ENCODE peak calls at places on chromosome 20, in six cellular contexts. One of them, this sample, is unnamed. For H3K4me1, the result is how much of the 10 kb centered on the place peaks cover.

GRCh38 chr20:41408986-41409385 is 42.4 kb upstream of the EMILIN3 start:
- DNase-seq in HepG2: no peak
- DNase-seq in A549: no peak
- DNase-seq in heart left ventricle: peak
- DNase-seq in CD4-positive, CD25-positive, alpha-beta regulatory T cell: no peak
- DNase-seq in body of pancreas: no peak
- DNase-seq in this sample: no peak

GRCh38 chr20:58944610-58945009 is 36.4 kb upstream of the NELFCD start:
- DNase-seq in HepG2: no peak
- DNase-seq in A549: peak
- DNase-seq in heart left ventricle: no peak
- DNase-seq in CD4-positive, CD25-positive, alpha-beta regulatory T cell: no peak
- DNase-seq in body of pancreas: peak
- DNase-seq in this sample: no peak

GRCh38 chr20:17014217-17014616 is 212.6 kb upstream of the PCSK2 start:
- DNase-seq in HepG2: no peak
- DNase-seq in A549: no peak
- DNase-seq in heart left ventricle: no peak
- DNase-seq in CD4-positive, CD25-positive, alpha-beta regulatory T cell: no peak
- DNase-seq in body of pancreas: no peak
- DNase-seq in this sample: no peak

GRCh38 chr20:56274156-56274555 is 25.6 kb downstream of the MC3R start:
- DNase-seq in HepG2: no peak
- DNase-seq in A549: no peak
- DNase-seq in heart left ventricle: no peak
- DNase-seq in CD4-positive, CD25-positive, alpha-beta regulatory T cell: no peak
- DNase-seq in body of pancreas: no peak
- DNase-seq in this sample: no peak

GRCh38 chr20:1945134-1945618 is 48.7 kb downstream of the PDYN start:
- DNase-seq in HepG2: no peak
- DNase-seq in A549: no peak
- DNase-seq in heart left ventricle: no peak
- DNase-seq in CD4-positive, CD25-positive, alpha-beta regulatory T cell: no peak
- DNase-seq in body of pancreas: peak
- DNase-seq in this sample: peak

GRCh38 chr20:63873477-63873971 is 8.5 kb downstream of the TPD52L2 start:
- DNase-seq in HepG2: no peak
- DNase-seq in A549: peak
- DNase-seq in heart left ventricle: peak
- DNase-seq in CD4-positive, CD25-positive, alpha-beta regulatory T cell: peak
- DNase-seq in body of pancreas: no peak
- DNase-seq in this sample: no peak

GRCh38 chr20:63828545-63828944 is 2.5 kb downstream of the ZBTB46 start:
- DNase-seq in HepG2: no peak
- DNase-seq in A549: no peak
- DNase-seq in heart left ventricle: no peak
- DNase-seq in CD4-positive, CD25-positive, alpha-beta regulatory T cell: no peak
- DNase-seq in body of pancreas: no peak
- DNase-seq in this sample: no peak

GRCh38 chr20:56343861-56344381 is 14.9 kb upstream of the FAM210B start:
- DNase-seq in HepG2: no peak
- DNase-seq in A549: peak
- DNase-seq in heart left ventricle: peak
- DNase-seq in CD4-positive, CD25-positive, alpha-beta regulatory T cell: peak
- DNase-seq in body of pancreas: peak
- DNase-seq in this sample: no peak

GRCh38 chr20:48728042-48728837 is 99.6 kb downstream of the PREX1 start:
- DNase-seq in HepG2: no peak
- DNase-seq in A549: no peak
- DNase-seq in heart left ventricle: no peak
- DNase-seq in CD4-positive, CD25-positive, alpha-beta regulatory T cell: no peak
- DNase-seq in body of pancreas: no peak
- DNase-seq in this sample: no peak

GRCh38 chr20:17493173-17493572 is 38.0 kb downstream of the BFSP1 start:
- DNase-seq in HepG2: no peak
- DNase-seq in A549: no peak
- DNase-seq in heart left ventricle: no peak
- DNase-seq in CD4-positive, CD25-positive, alpha-beta regulatory T cell: no peak
- DNase-seq in body of pancreas: no peak
- DNase-seq in this sample: no peak

GRCh38 chr20:4104045-4104444 is 88.7 kb upstream of the RNF24 start:
- DNase-seq in HepG2: no peak
- DNase-seq in A549: no peak
- DNase-seq in heart left ventricle: no peak
- DNase-seq in CD4-positive, CD25-positive, alpha-beta regulatory T cell: no peak
- DNase-seq in body of pancreas: no peak
- DNase-seq in this sample: no peak

GRCh38 chr20:41329435-41330342 is 10.9 kb upstream of the LPIN3 start:
- DNase-seq in HepG2: peak
- DNase-seq in A549: peak
- DNase-seq in heart left ventricle: peak
- DNase-seq in CD4-positive, CD25-positive, alpha-beta regulatory T cell: peak
- DNase-seq in body of pancreas: no peak
- DNase-seq in this sample: peak

GRCh38 chr20:54355631-54356280 is 119.6 kb upstream of the DOK5 start:
- DNase-seq in HepG2: no peak
- DNase-seq in A549: no peak
- DNase-seq in heart left ventricle: no peak
- DNase-seq in CD4-positive, CD25-positive, alpha-beta regulatory T cell: no peak
- DNase-seq in body of pancreas: no peak
- DNase-seq in this sample: no peak

GRCh38 chr20:22403860-22404608 is 180.3 kb downstream of the FOXA2 start:
- DNase-seq in HepG2: peak
- DNase-seq in A549: peak
- DNase-seq in heart left ventricle: no peak
- DNase-seq in CD4-positive, CD25-positive, alpha-beta regulatory T cell: no peak
- DNase-seq in body of pancreas: peak
- DNase-seq in this sample: peak

GRCh38 chr20:35578469-35578868 is 36.6 kb downstream of the ERGIC3 start:
- DNase-seq in HepG2: peak
- DNase-seq in A549: no peak
- DNase-seq in heart left ventricle: no peak
- DNase-seq in CD4-positive, CD25-positive, alpha-beta regulatory T cell: no peak
- DNase-seq in body of pancreas: no peak
- DNase-seq in this sample: no peak

GRCh38 chr20:19770375-19770774 is 12.3 kb downstream of the RIN2 start:
- DNase-seq in HepG2: no peak
- DNase-seq in A549: no peak
- DNase-seq in heart left ventricle: no peak
- DNase-seq in CD4-positive, CD25-positive, alpha-beta regulatory T cell: no peak
- DNase-seq in body of pancreas: no peak
- DNase-seq in this sample: no peak

GRCh38 chr20:47231382-47232042 is 125.0 kb downstream of the ZMYND8 start:
- DNase-seq in HepG2: no peak
- DNase-seq in A549: no peak
- DNase-seq in heart left ventricle: no peak
- DNase-seq in CD4-positive, CD25-positive, alpha-beta regulatory T cell: no peak
- DNase-seq in body of pancreas: no peak
- DNase-seq in this sample: no peak

GRCh38 chr20:6122873-6123649 is at the start of gene FERMT1:
- DNase-seq in HepG2: peak
- DNase-seq in A549: peak
- DNase-seq in heart left ventricle: peak
- DNase-seq in CD4-positive, CD25-positive, alpha-beta regulatory T cell: peak
- DNase-seq in body of pancreas: peak
- DNase-seq in this sample: peak

GRCh38 chr20:16147916-16148315 is 425.3 kb downstream of the KIF16B start:
- DNase-seq in HepG2: no peak
- DNase-seq in A549: no peak
- DNase-seq in heart left ventricle: no peak
- DNase-seq in CD4-positive, CD25-positive, alpha-beta regulatory T cell: no peak
- DNase-seq in body of pancreas: no peak
- DNase-seq in this sample: no peak

GRCh38 chr20:47102629-47103028 is 208.0 kb downstream of the EYA2 start:
- DNase-seq in HepG2: no peak
- DNase-seq in A549: no peak
- DNase-seq in heart left ventricle: peak
- DNase-seq in CD4-positive, CD25-positive, alpha-beta regulatory T cell: no peak
- DNase-seq in body of pancreas: no peak
- DNase-seq in this sample: no peak

GRCh38 chr20:21705466-21706344 is at the start of gene PAX1:
- DNase-seq in HepG2: no peak
- DNase-seq in A549: peak
- DNase-seq in heart left ventricle: no peak
- DNase-seq in CD4-positive, CD25-positive, alpha-beta regulatory T cell: no peak
- DNase-seq in body of pancreas: no peak
- DNase-seq in this sample: no peak

GRCh38 chr20:14310977-14311654 is 26.3 kb downstream of the FLRT3 start:
- DNase-seq in HepG2: no peak
- DNase-seq in A549: no peak
- DNase-seq in heart left ventricle: no peak
- DNase-seq in CD4-positive, CD25-positive, alpha-beta regulatory T cell: no peak
- DNase-seq in body of pancreas: no peak
- DNase-seq in this sample: no peak

GRCh38 chr20:36085686-36086267 is 68.8 kb upstream of the EPB41L1 start:
- DNase-seq in HepG2: peak
- DNase-seq in A549: peak
- DNase-seq in heart left ventricle: no peak
- DNase-seq in CD4-positive, CD25-positive, alpha-beta regulatory T cell: no peak
- DNase-seq in body of pancreas: no peak
- DNase-seq in this sample: peak

GRCh38 chr20:17749979-17750721 is 50.4 kb downstream of the BANF2 start:
- DNase-seq in HepG2: peak
- DNase-seq in A549: no peak
- DNase-seq in heart left ventricle: peak
- DNase-seq in CD4-positive, CD25-positive, alpha-beta regulatory T cell: no peak
- DNase-seq in body of pancreas: peak
- DNase-seq in this sample: peak

GRCh38 chr20:34012735-34013134 is 19.0 kb downstream of the RALY start:
- DNase-seq in HepG2: no peak
- DNase-seq in A549: no peak
- DNase-seq in heart left ventricle: no peak
- DNase-seq in CD4-positive, CD25-positive, alpha-beta regulatory T cell: no peak
- DNase-seq in body of pancreas: no peak
- DNase-seq in this sample: no peak
- H3K4me1 ChIP-seq in HepG2: half or more
- H3K4me1 ChIP-seq in A549: under half
- H3K4me1 ChIP-seq in heart left ventricle: under half
- H3K4me1 ChIP-seq in CD4-positive, CD25-positive, alpha-beta regulatory T cell: half or more
- H3K4me1 ChIP-seq in body of pancreas: half or more
- H3K4me1 ChIP-seq in this sample: under half

GRCh38 chr20:37526238-37526838 is 1.3 kb downstream of the BLCAP start:
- DNase-seq in HepG2: peak
- DNase-seq in A549: no peak
- DNase-seq in heart left ventricle: peak
- DNase-seq in CD4-positive, CD25-positive, alpha-beta regulatory T cell: peak
- DNase-seq in body of pancreas: no peak
- DNase-seq in this sample: peak

GRCh38 chr20:37525810-37526209 is 1.9 kb downstream of the BLCAP start:
- DNase-seq in HepG2: no peak
- DNase-seq in A549: no peak
- DNase-seq in heart left ventricle: no peak
- DNase-seq in CD4-positive, CD25-positive, alpha-beta regulatory T cell: no peak
- DNase-seq in body of pancreas: no peak
- DNase-seq in this sample: no peak

GRCh38 chr20:37527638-37528441 is at the start of gene BLCAP:
- DNase-seq in HepG2: peak
- DNase-seq in A549: peak
- DNase-seq in heart left ventricle: peak
- DNase-seq in CD4-positive, CD25-positive, alpha-beta regulatory T cell: peak
- DNase-seq in body of pancreas: peak
- DNase-seq in this sample: peak

GRCh38 chr20:37528442-37529213 is 952 bp upstream of the BLCAP start:
- DNase-seq in HepG2: no peak
- DNase-seq in A549: no peak
- DNase-seq in heart left ventricle: no peak
- DNase-seq in CD4-positive, CD25-positive, alpha-beta regulatory T cell: no peak
- DNase-seq in body of pancreas: no peak
- DNase-seq in this sample: no peak

GRCh38 chr20:37526839-37527637 is 638 bp downstream of the BLCAP start:
- DNase-seq in HepG2: no peak
- DNase-seq in A549: peak
- DNase-seq in heart left ventricle: peak
- DNase-seq in CD4-positive, CD25-positive, alpha-beta regulatory T cell: no peak
- DNase-seq in body of pancreas: no peak
- DNase-seq in this sample: no peak
- H3K4me1 ChIP-seq in HepG2: half or more
- H3K4me1 ChIP-seq in A549: under half
- H3K4me1 ChIP-seq in heart left ventricle: under half
- H3K4me1 ChIP-seq in CD4-positive, CD25-positive, alpha-beta regulatory T cell: under half
- H3K4me1 ChIP-seq in body of pancreas: under half
- H3K4me1 ChIP-seq in this sample: under half

GRCh38 chr20:44579313-44580090 is 2.9 kb upstream of the PKIG start:
- DNase-seq in HepG2: no peak
- DNase-seq in A549: no peak
- DNase-seq in heart left ventricle: no peak
- DNase-seq in CD4-positive, CD25-positive, alpha-beta regulatory T cell: no peak
- DNase-seq in body of pancreas: no peak
- DNase-seq in this sample: no peak

GRCh38 chr20:44582321-44583025 is at the start of gene PKIG:
- DNase-seq in HepG2: no peak
- DNase-seq in A549: no peak
- DNase-seq in heart left ventricle: peak
- DNase-seq in CD4-positive, CD25-positive, alpha-beta regulatory T cell: no peak
- DNase-seq in body of pancreas: no peak
- DNase-seq in this sample: no peak

GRCh38 chr20:44583179-44583578 is 800 bp downstream of the PKIG start:
- DNase-seq in HepG2: no peak
- DNase-seq in A549: no peak
- DNase-seq in heart left ventricle: no peak
- DNase-seq in CD4-positive, CD25-positive, alpha-beta regulatory T cell: no peak
- DNase-seq in body of pancreas: no peak
- DNase-seq in this sample: no peak

GRCh38 chr20:44580581-44581268 is 1.7 kb upstream of the PKIG start:
- DNase-seq in HepG2: no peak
- DNase-seq in A549: no peak
- DNase-seq in heart left ventricle: no peak
- DNase-seq in CD4-positive, CD25-positive, alpha-beta regulatory T cell: no peak
- DNase-seq in body of pancreas: no peak
- DNase-seq in this sample: no peak

GRCh38 chr20:44581515-44581914 is 864 bp upstream of the PKIG start:
- DNase-seq in HepG2: no peak
- DNase-seq in A549: no peak
- DNase-seq in heart left ventricle: no peak
- DNase-seq in CD4-positive, CD25-positive, alpha-beta regulatory T cell: no peak
- DNase-seq in body of pancreas: no peak
- DNase-seq in this sample: no peak
- H3K4me1 ChIP-seq in HepG2: under half
- H3K4me1 ChIP-seq in A549: under half
- H3K4me1 ChIP-seq in heart left ventricle: under half
- H3K4me1 ChIP-seq in CD4-positive, CD25-positive, alpha-beta regulatory T cell: under half
- H3K4me1 ChIP-seq in body of pancreas: under half
- H3K4me1 ChIP-seq in this sample: under half

DNA sequence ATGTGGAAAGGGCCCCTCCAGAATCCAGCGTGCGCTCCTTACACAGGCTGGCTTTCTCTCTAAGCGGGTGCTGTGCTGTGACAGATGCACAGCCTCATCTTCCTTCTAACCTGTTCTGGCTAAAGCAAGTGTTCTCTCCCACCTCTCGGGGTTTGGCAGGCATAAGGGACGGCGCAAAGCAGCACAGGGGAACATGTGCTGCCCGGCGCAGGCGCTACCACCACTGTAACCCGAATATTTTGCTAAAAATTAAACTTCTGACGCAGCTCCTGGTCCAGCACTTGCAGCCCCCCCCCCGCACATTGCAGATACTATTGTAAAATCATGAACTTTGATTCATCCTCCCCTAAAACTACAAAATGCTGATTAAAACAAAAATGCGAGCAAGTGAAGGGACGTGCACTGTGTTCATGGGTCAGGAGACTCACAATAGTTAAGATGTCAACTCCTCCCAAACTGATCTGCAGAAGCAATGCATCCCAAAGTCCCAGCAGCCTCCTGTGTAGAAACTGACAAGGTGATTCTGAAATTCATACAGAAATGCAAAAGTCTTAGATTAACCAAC is 43.0 kb downstream of the TAF4 start:
- DNase-seq in HepG2: no peak
- DNase-seq in A549: no peak
- DNase-seq in heart left ventricle: no peak
- DNase-seq in CD4-positive, CD25-positive, alpha-beta regulatory T cell: no peak
- DNase-seq in body of pancreas: no peak
- DNase-seq in this sample: no peak
- H3K4me1 ChIP-seq in HepG2: half or more
- H3K4me1 ChIP-seq in A549: under half
- H3K4me1 ChIP-seq in heart left ventricle: under half
- H3K4me1 ChIP-seq in CD4-positive, CD25-positive, alpha-beta regulatory T cell: under half
- H3K4me1 ChIP-seq in body of pancreas: half or more
- H3K4me1 ChIP-seq in this sample: under half